ENCODE peak calls at places on chromosomes 5 and 9, in nine cellular contexts. N, Y, T, L, R, S, Z, J and K are unnamed samples.

GRCh38 chr5:1094670-1095190 is 17.1 kb downstream of the SLC12A7 start:
- DNase-seq in N (no peak), Y (no peak), T (no peak), L (no peak), R (no peak), S (no peak), Z (no peak), J (no peak), K (no peak)

GRCh38 chr5:120096413-120096812 is 367.7 kb upstream of the PRR16 start:
- DNase-seq in N (no peak), Y (peak), T (no peak), L (no peak), R (peak), S (no peak), Z (no peak), J (no peak), K (no peak)

GRCh38 chr9:99305124-99305523 is 83.0 kb downstream of the SEC61B start:
- DNase-seq in N (no peak), Y (no peak), T (no peak), L (no peak), R (no peak), S (no peak), Z (no peak), J (no peak), K (no peak)

GRCh38 chr9:8447618-8448017 is 648.0 kb upstream of the DMAC1 start:
- DNase-seq in N (no peak), Y (no peak), T (no peak), L (no peak), R (no peak), S (no peak), Z (no peak), J (no peak), K (no peak)

GRCh38 chr9:93098236-93098946 is 2.4 kb downstream of the CARD19 start:
- DNase-seq in N (peak), Y (peak), T (no peak), L (no peak), R (peak), S (peak), Z (peak), J (peak), K (peak)

GRCh38 chr9:109117856-109118801 is 1.6 kb downstream of the TMEM245 start:
- DNase-seq in N (peak), Y (peak), T (no peak), L (no peak), R (peak), S (peak), Z (no peak), J (no peak), K (peak)

GRCh38 chr5:109688647-109688998 is 1.1 kb upstream of the MAN2A1 start:
- DNase-seq in N (no peak), Y (no peak), T (no peak), L (peak), R (no peak), S (peak), Z (no peak), J (no peak), K (no peak)

GRCh38 chr9:133701981-133702797 is 36.0 kb downstream of the SARDH start:
- DNase-seq in N (peak), Y (no peak), T (no peak), L (peak), R (peak), S (peak), Z (no peak), J (peak), K (peak)

GRCh38 chr5:65808261-65808741 is 86.3 kb downstream of the NLN start:
- DNase-seq in N (no peak), Y (peak), T (no peak), L (no peak), R (peak), S (no peak), Z (no peak), J (no peak), K (no peak)

GRCh38 chr9:131923132-131923671 is 156.5 kb downstream of the MED27 start:
- DNase-seq in N (no peak), Y (no peak), T (no peak), L (no peak), R (no peak), S (no peak), Z (no peak), J (no peak), K (no peak)

GRCh38 chr9:136438548-136438908 is 1.1 kb downstream of the INPP5E start:
- DNase-seq in N (no peak), Y (peak), T (no peak), L (no peak), R (peak), S (peak), Z (no peak), J (no peak), K (no peak)

GRCh38 chr5:151213803-151214613 is 9.9 kb downstream of the CCDC69 start:
- DNase-seq in N (peak), Y (peak), T (peak), L (no peak), R (peak), S (peak), Z (peak), J (peak), K (peak)

GRCh38 chr9:14780251-14780650 is 57.7 kb upstream of the CER1 start:
- DNase-seq in N (no peak), Y (no peak), T (no peak), L (no peak), R (no peak), S (no peak), Z (no peak), J (no peak), K (no peak)